ENCODE peak calls at places on chromosomes 4 and X, in ten cellular contexts. U, F, I, G, S, L, N, D, K and B are unnamed samples. For H3K4me1, the result is how much of the 10 kb centered on the place peaks cover.

GRCh38 chr4:24840362-24840761 is 45.0 kb downstream of the SOD3 start:
- DNase-seq in U (no peak), F (no peak), I (no peak), G (no peak), S (no peak), L (no peak), N (no peak), D (no peak), K (no peak), B (no peak)

GRCh38 chrX:37347420-37347819 is 1.7 kb upstream of the PRRG1 start:
- DNase-seq in U (no peak), F (no peak), I (no peak), G (no peak), S (no peak), L (no peak), N (no peak), D (peak), K (no peak), B (no peak)

GRCh38 chr4:47451657-47452056 is 11.8 kb downstream of the COMMD8 start:
- DNase-seq in U (no peak), F (no peak), I (no peak), G (no peak), S (no peak), L (no peak), N (no peak), D (no peak), K (no peak), B (no peak)

GRCh38 chrX:69618803-69619202 is 2.9 kb downstream of the EDA start:
- DNase-seq in U (no peak), F (no peak), I (no peak), G (no peak), S (no peak), L (peak), N (no peak), D (peak), K (no peak), B (peak)

GRCh38 chr4:22670953-22671352 is 21.8 kb upstream of the GBA3 start:
- DNase-seq in U (no peak), F (no peak), I (no peak), G (no peak), S (no peak), L (no peak), N (no peak), D (no peak), K (no peak), B (no peak)

GRCh38 chr4:19301527-19301926 is 950.2 kb upstream of the SLIT2 start:
- DNase-seq in U (no peak), F (no peak), I (no peak), G (no peak), S (no peak), L (no peak), N (no peak), D (no peak), K (no peak), B (no peak)

GRCh38 chrX:25599061-25599460 is 539.1 kb upstream of the MAGEB18 start:
- DNase-seq in U (no peak), F (no peak), I (no peak), G (no peak), S (no peak), L (no peak), N (no peak), D (no peak), K (no peak), B (no peak)

GRCh38 chr4:10272511-10272910 is 155.9 kb upstream of the WDR1 start:
- DNase-seq in U (no peak), F (no peak), I (no peak), G (no peak), S (no peak), L (no peak), N (no peak), D (no peak), K (no peak), B (no peak)

GRCh38 chr4:17366496-17366895 is 145.4 kb downstream of the QDPR start:
- DNase-seq in U (peak), F (no peak), I (no peak), G (no peak), S (no peak), L (no peak), N (no peak), D (no peak), K (no peak), B (no peak)

GRCh38 chr4:151541438-151542071 is 132.6 kb downstream of the FHIP1A start:
- DNase-seq in U (no peak), F (no peak), I (no peak), G (peak), S (no peak), L (peak), N (no peak), D (no peak), K (no peak), B (peak)

GRCh38 chrX:9337056-9337455 is 127.8 kb upstream of the TBL1X start:
- DNase-seq in U (no peak), F (no peak), I (no peak), G (no peak), S (no peak), L (no peak), N (no peak), D (peak), K (no peak), B (no peak)

GRCh38 chr4:10131202-10131601 is 14.6 kb upstream of the WDR1 start:
- DNase-seq in U (no peak), F (no peak), I (no peak), G (no peak), S (no peak), L (no peak), N (no peak), D (no peak), K (no peak), B (no peak)

GRCh38 chr4:93573285-93573684 is 255.3 kb upstream of the ATOH1 start:
- DNase-seq in U (no peak), F (no peak), I (no peak), G (no peak), S (no peak), L (no peak), N (no peak), D (no peak), K (no peak), B (no peak)

GRCh38 chr4:8347660-8348059 is 78.1 kb downstream of the HTRA3 start:
- DNase-seq in U (no peak), F (no peak), I (no peak), G (peak), S (no peak), L (no peak), N (no peak), D (peak), K (no peak), B (no peak)

GRCh38 chr4:123120473-123120872 is 198.1 kb upstream of the NUDT6 start:
- DNase-seq in U (no peak), F (no peak), I (no peak), G (no peak), S (no peak), L (no peak), N (no peak), D (no peak), K (no peak), B (no peak)

GRCh38 chr4:76966024-76966579 is 16.6 kb downstream of the SEPTIN11 start:
- DNase-seq in U (no peak), F (no peak), I (no peak), G (no peak), S (no peak), L (no peak), N (no peak), D (no peak), K (no peak), B (no peak)
- H3K4me1 ChIP-seq in U (under half), F (under half), I (under half), G (under half), S (under half), L (under half), N (under half), D (under half), K (under half), B (under half)

GRCh38 chr4:66572949-66573348 is 902.7 kb upstream of the EPHA5 start:
- DNase-seq in U (no peak), F (no peak), I (no peak), G (no peak), S (no peak), L (no peak), N (no peak), D (no peak), K (no peak), B (no peak)

GRCh38 chr4:66577922-66578321 is 907.6 kb upstream of the EPHA5 start:
- DNase-seq in U (no peak), F (no peak), I (no peak), G (no peak), S (no peak), L (no peak), N (no peak), D (no peak), K (no peak), B (no peak)

GRCh38 chr4:66574145-66574978 is 904.1 kb upstream of the EPHA5 start:
- DNase-seq in U (no peak), F (no peak), I (no peak), G (peak), S (no peak), L (no peak), N (no peak), D (no peak), K (no peak), B (no peak)

GRCh38 chr4:66571145-66571544 is 900.9 kb upstream of the EPHA5 start:
- DNase-seq in U (no peak), F (no peak), I (no peak), G (no peak), S (no peak), L (no peak), N (no peak), D (no peak), K (no peak), B (no peak)

GRCh38 chr4:66575024-66575696 is 904.9 kb upstream of the EPHA5 start:
- DNase-seq in U (no peak), F (no peak), I (peak), G (no peak), S (no peak), L (no peak), N (peak), D (no peak), K (no peak), B (no peak)
- H3K4me3 ChIP-seq in U (no peak), F (no peak), I (peak), G (no peak), S (no peak), L (no peak), N (no peak), D (no peak), K (no peak), B (no peak)

GRCh38 chr4:107279729-107280128 is 243.6 kb upstream of the DKK2 start:
- DNase-seq in U (no peak), F (no peak), I (no peak), G (no peak), S (no peak), L (no peak), N (no peak), D (no peak), K (no peak), B (no peak)
- H3K4me1 ChIP-seq in U (under half), F (under half), I (under half), G (under half), S (under half), L (under half), N (under half), D (under half), K (under half), B (under half)

GRCh38 chr4:74037076-74037475 is 1.4 kb downstream of the CXCL3 start:
- DNase-seq in U (no peak), F (no peak), I (no peak), G (peak), S (no peak), L (no peak), N (no peak), D (no peak), K (peak), B (no peak)
- H3K4me3 ChIP-seq in U (no peak), F (no peak), I (peak), G (no peak), S (no peak), L (no peak), N (peak), D (no peak), K (peak), B (no peak)

GRCh38 chrX:39900788-39901170 is 197.0 kb downstream of the BCOR start:
- DNase-seq in U (no peak), F (no peak), I (no peak), G (peak), S (no peak), L (peak), N (no peak), D (no peak), K (no peak), B (peak)
- H3K4me1 ChIP-seq in U (under half), F (under half), I (under half), G (under half), S (under half), L (under half), N (under half), D (under half), K (under half), B (under half)

GRCh38 chr4:53905935-53906377 is 158.4 kb downstream of the CHIC2 start:
- DNase-seq in U (peak), F (no peak), I (no peak), G (peak), S (no peak), L (peak), N (no peak), D (no peak), K (no peak), B (peak)

GRCh38 chr4:53905281-53905934 is 159.0 kb downstream of the CHIC2 start:
- DNase-seq in U (no peak), F (no peak), I (no peak), G (no peak), S (no peak), L (no peak), N (no peak), D (no peak), K (no peak), B (no peak)

GRCh38 chr4:53908661-53909078 is 155.7 kb downstream of the CHIC2 start:
- DNase-seq in U (no peak), F (peak), I (no peak), G (no peak), S (no peak), L (peak), N (no peak), D (peak), K (peak), B (peak)

GRCh38 chr4:53907772-53908171 is 156.6 kb downstream of the CHIC2 start:
- DNase-seq in U (no peak), F (no peak), I (no peak), G (no peak), S (no peak), L (no peak), N (no peak), D (no peak), K (no peak), B (no peak)

DNA sequence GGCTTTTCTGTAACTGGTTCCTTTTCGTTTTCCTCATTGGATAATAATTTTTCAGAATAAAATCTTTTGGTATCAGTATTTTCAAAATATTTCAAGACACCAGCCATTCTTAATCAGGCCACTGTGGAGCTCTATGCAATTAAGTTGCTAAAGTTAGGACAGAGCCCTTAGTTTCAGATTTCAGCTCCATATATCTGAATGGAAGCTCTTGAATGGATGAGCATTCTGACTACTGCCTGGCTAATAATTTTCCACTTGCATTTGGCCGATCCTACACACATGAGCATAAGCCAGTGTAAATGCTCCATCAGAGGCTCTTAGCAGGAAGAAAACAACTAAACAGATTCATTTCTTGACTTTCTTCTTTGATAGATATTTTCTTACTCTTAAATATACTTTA is 157.6 kb downstream of the CHIC2 start:
- DNase-seq in U (no peak), F (no peak), I (no peak), G (no peak), S (no peak), L (no peak), N (no peak), D (no peak), K (no peak), B (no peak)
- H3K4me3 ChIP-seq in U (no peak), F (no peak), I (no peak), G (no peak), S (no peak), L (no peak), N (no peak), D (no peak), K (no peak), B (no peak)

DNA sequence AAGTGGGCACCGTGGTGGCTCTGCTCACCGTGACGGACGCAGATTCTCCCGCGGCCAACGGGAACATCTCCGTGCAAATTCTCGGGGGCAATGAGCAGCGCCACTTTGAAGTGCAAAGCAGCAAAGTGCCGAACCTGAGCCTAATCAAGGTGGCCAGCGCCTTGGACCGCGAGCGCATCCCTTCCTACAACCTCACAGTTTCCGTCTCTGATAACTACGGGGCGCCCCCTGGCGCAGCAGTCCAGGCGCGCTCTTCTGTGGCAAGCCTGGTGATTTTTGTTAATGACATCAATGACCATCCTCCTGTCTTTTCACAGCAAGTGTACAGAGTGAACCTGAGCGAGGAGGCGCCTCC is 2.7 kb downstream of the FAT4 start:
- DNase-seq in U (peak), F (no peak), I (no peak), G (peak), S (no peak), L (peak), N (peak), D (peak), K (no peak), B (peak)
- H3K4me1 ChIP-seq in U (half or more), F (under half), I (under half), G (under half), S (under half), L (under half), N (half or more), D (half or more), K (under half), B (under half)